ENCODE peak calls at places on chromosome 1, in seven cellular contexts. M, H, G, O, N, Z and S are unnamed samples.

GRCh38 chr1:243667591-243667990 is 182.5 kb downstream of the AKT3 start:
- DNase-seq in G (no peak), M (no peak), O (no peak), Z (no peak), N (no peak), H (no peak), S (no peak)

GRCh38 chr1:158177705-158178450 is 2.8 kb upstream of the CD1D start:
- DNase-seq in N (peak; percentile 2), Z (peak; percentile 35), G (peak; percentile 11), M (peak; percentile 46), H (peak; percentile 94), O (no peak), S (peak; percentile 55)

GRCh38 chr1:110084226-110085078 is 14.0 kb upstream of the ALX3 start:
- DNase-seq in G (no peak), N (peak; percentile 4), O (no peak), H (peak; percentile 72), Z (no peak), M (no peak), S (no peak)

GRCh38 chr1:2411801-2412394 is 466 bp downstream of the PEX10 start:
- DNase-seq in O (no peak), M (peak; percentile 20), H (no peak), Z (no peak), G (no peak), N (no peak), S (no peak)

GRCh38 chr1:10824821-10825540 is 28.5 kb upstream of the CASZ1 start:
- DNase-seq in M (peak; percentile 77), H (no peak), G (no peak), N (peak; percentile 6), Z (no peak), O (no peak), S (no peak)

GRCh38 chr1:156677616-156678596 is 699 bp upstream of the NES start:
- DNase-seq in G (no peak), Z (peak; percentile 49), M (peak; percentile 63), H (peak; percentile 80), N (peak; percentile 55), O (peak; percentile 66), S (peak; percentile 47)

GRCh38 chr1:204255225-204255624 is 41.4 kb upstream of the GOLT1A start:
- DNase-seq in Z (no peak), O (peak; percentile 64), M (no peak), H (no peak), G (no peak), N (no peak), S (no peak)

GRCh38 chr1:177983824-177984528 is 14.1 kb upstream of the SEC16B start:
- DNase-seq in H (peak; percentile 64), Z (no peak), M (no peak), N (peak; percentile 88), G (no peak), O (peak; percentile 13), S (peak; percentile 47)

GRCh38 chr1:14435368-14436023 is 163.0 kb upstream of the KAZN start:
- DNase-seq in H (no peak), M (no peak), Z (no peak), O (no peak), N (no peak), G (no peak), S (no peak)

GRCh38 chr1:92478393-92478792 is 8.3 kb downstream of the GFI1 start:
- DNase-seq in M (no peak), O (no peak), G (no peak), H (no peak), Z (no peak), N (no peak), S (no peak)